ENCODE peak calls at places on chromosomes 1 and 21, in ten cellular contexts. I is left colon; T is EL; H is NCI-H345; W is NCI-H460; C is AG04449; K is naive thymus-derived CD8-positive, alpha-beta T cell; G is stimulated activated CD8-positive, alpha-beta memory T cell treated with anti-CD3 and anti-CD28 coated beads, Interleukin-7, amount 100 ng/mL, for 24 hours; O is anterior cingulate cortex; J is hepatic stellate cell. M is an unnamed sample.

GRCh38 chr1:12206792-12207424 is 22.9 kb upstream of the VPS13D start:
- DNase-seq in K (no peak), G (no peak), H (peak), W (no peak), C (no peak), I (no peak), J (no peak), T (no peak), O (no peak), M (no peak)

GRCh38 chr21:18041012-18041411 is 203.6 kb upstream of the CHODL start:
- DNase-seq in C (no peak), J (no peak), T (no peak), G (no peak), I (no peak), O (no peak), K (no peak), W (peak), H (peak), M (no peak)

GRCh38 chr1:170700842-170701305 is 36.9 kb downstream of the PRRX1 start:
- DNase-seq in H (no peak), C (no peak), K (no peak), J (no peak), W (no peak), I (no peak), G (no peak), O (no peak), T (no peak), M (no peak)

GRCh38 chr1:48019714-48020315 is 22.6 kb upstream of the TRABD2B start:
- DNase-seq in J (no peak), W (no peak), C (no peak), H (no peak), I (peak), K (no peak), O (peak), T (no peak), G (no peak), M (no peak)

GRCh38 chr1:37865348-37866119 is 6.1 kb upstream of the MTF1 start:
- DNase-seq in K (no peak), O (no peak), T (peak), C (no peak), G (no peak), J (peak), H (no peak), W (peak), I (no peak), M (no peak)

GRCh38 chr21:41846536-41846935 is 32.6 kb downstream of the PRDM15 start:
- DNase-seq in T (no peak), G (no peak), C (no peak), W (no peak), I (no peak), H (no peak), K (no peak), J (no peak), O (no peak), M (no peak)

GRCh38 chr1:50368179-50369007 is 54.9 kb downstream of the DMRTA2 start:
- DNase-seq in H (peak), C (no peak), K (peak), G (no peak), W (peak), I (peak), J (peak), O (no peak), T (peak), M (peak)

GRCh38 chr21:14403681-14404318 is 20.9 kb upstream of the HSPA13 start:
- DNase-seq in K (no peak), W (peak), I (no peak), T (peak), O (no peak), G (no peak), J (peak), C (no peak), H (peak), M (no peak)

GRCh38 chr1:157431751-157432150 is 120.6 kb downstream of the FCRL5 start:
- DNase-seq in W (no peak), T (peak), G (no peak), J (peak), H (no peak), K (no peak), O (no peak), I (no peak), C (no peak), M (no peak)

GRCh38 chr1:76832521-76832920 is 34.8 kb upstream of the ST6GALNAC5 start:
- DNase-seq in O (no peak), G (no peak), C (no peak), I (no peak), W (no peak), T (no peak), J (no peak), K (no peak), H (no peak), M (no peak)

GRCh38 chr1:245855846-245856730 is 651.0 kb downstream of the SMYD3 start:
- DNase-seq in O (no peak), H (no peak), K (no peak), I (no peak), C (no peak), W (no peak), G (no peak), J (no peak), T (no peak), M (no peak)

GRCh38 chr1:1087351-1088035 is 13.4 kb upstream of the RNF223 start:
- DNase-seq in I (no peak), H (no peak), G (no peak), K (no peak), C (no peak), T (no peak), J (no peak), W (no peak), O (no peak), M (no peak)

GRCh38 chr1:178818416-178818815 is 52.5 kb downstream of the ANGPTL1 start:
- DNase-seq in W (no peak), O (no peak), G (no peak), T (peak), I (no peak), K (no peak), C (peak), J (peak), H (no peak), M (no peak)

M was measured in H1.